ENCODE peak calls at places on chromosome 17, in six cellular contexts. Z is neuronal stem cell, L is H1, M is mesenchymal stem cell, B is trophoblast cell, H is IMR-90. A is an unnamed sample.

GRCh38 chr17:80853076-80853475 is 138.6 kb upstream of the CHMP6 start:
- DNase-seq in L (no peak), M (no peak), H (no peak), Z (no peak), B (no peak), A (no peak)

GRCh38 chr17:50828508-50829170 is 6.7 kb upstream of the WFIKKN2 start:
- DNase-seq in Z (no peak), H (no peak), L (no peak), M (no peak), B (no peak), A (no peak)

GRCh38 chr17:82841921-82842596 is 2.2 kb upstream of the ZNF750 start:
- DNase-seq in H (no peak), L (no peak), M (no peak), B (no peak), Z (no peak), A (no peak)

GRCh38 chr17:46964315-46965265 is 14.5 kb downstream of the RPRML start:
- DNase-seq in L (no peak), Z (peak), H (peak), B (peak), M (peak), A (peak)

GRCh38 chr17:28279411-28279810 is 39.6 kb upstream of the TMEM97 start:
- DNase-seq in H (peak), L (no peak), Z (no peak), B (peak), M (peak), A (no peak)

GRCh38 chr17:82338858-82339633 is 5.5 kb upstream of the SECTM1 start:
- DNase-seq in H (peak), Z (no peak), M (peak), B (peak), L (no peak), A (no peak)

GRCh38 chr17:82283208-82283749 is 9.8 kb upstream of the CSNK1D start:
- DNase-seq in L (no peak), M (peak), B (no peak), H (peak), Z (no peak), A (no peak)

GRCh38 chr17:4247981-4248388 is 15.8 kb downstream of the ANKFY1 start:
- DNase-seq in M (no peak), L (peak), Z (no peak), B (peak), H (no peak), A (peak)

GRCh38 chr17:18138065-18138749 is 29.7 kb downstream of the MYO15A start:
- DNase-seq in H (no peak), B (peak), M (no peak), L (no peak), Z (no peak), A (no peak)

GRCh38 chr17:33435716-33436301 is 142.7 kb upstream of the ASIC2 start:
- DNase-seq in M (peak), B (peak), Z (no peak), H (no peak), L (no peak), A (no peak)

GRCh38 chr17:27049104-27049784 is 244.7 kb upstream of the WSB1 start:
- DNase-seq in H (no peak), Z (no peak), B (no peak), M (no peak), L (no peak), A (no peak)

GRCh38 chr17:337022-337420 is 15.6 kb downstream of the RPH3AL start:
- DNase-seq in L (no peak), H (no peak), B (no peak), M (no peak), Z (no peak), A (no peak)

GRCh38 chr17:336110-337021 is 16.2 kb downstream of the RPH3AL start:
- DNase-seq in B (no peak), L (no peak), H (no peak), M (no peak), Z (no peak), A (peak)

GRCh38 chr17:337453-337852 is 15.2 kb downstream of the RPH3AL start:
- DNase-seq in M (no peak), B (no peak), Z (no peak), L (no peak), H (no peak), A (peak)

GRCh38 chr17:334974-335481 is 17.6 kb downstream of the RPH3AL start:
- DNase-seq in H (no peak), B (no peak), Z (no peak), L (no peak), M (no peak), A (peak)

GRCh38 chr17:335691-336090 is 16.9 kb downstream of the RPH3AL start:
- DNase-seq in M (no peak), L (no peak), H (no peak), B (no peak), Z (no peak), A (peak)
- H4K91ac ChIP-seq in M (no peak), L (no peak), H (no peak), B (no peak), Z (no peak), A (no peak)

GRCh38 chr17:1035546-1036170 is 38.7 kb downstream of the TIMM22 start:
- DNase-seq in H (no peak), B (no peak), Z (no peak), M (peak), L (no peak), A (no peak)
- H4K91ac ChIP-seq in H (no peak), B (no peak), Z (no peak), M (no peak), L (no peak), A (no peak)

GRCh38 chr17:14925498-14925897 is 339.6 kb downstream of the PMP22 start:
- DNase-seq in H (no peak), Z (no peak), L (no peak), B (no peak), M (no peak), A (no peak)
- H4K91ac ChIP-seq in H (peak), Z (no peak), L (no peak), B (no peak), M (no peak), A (no peak)

DNA sequence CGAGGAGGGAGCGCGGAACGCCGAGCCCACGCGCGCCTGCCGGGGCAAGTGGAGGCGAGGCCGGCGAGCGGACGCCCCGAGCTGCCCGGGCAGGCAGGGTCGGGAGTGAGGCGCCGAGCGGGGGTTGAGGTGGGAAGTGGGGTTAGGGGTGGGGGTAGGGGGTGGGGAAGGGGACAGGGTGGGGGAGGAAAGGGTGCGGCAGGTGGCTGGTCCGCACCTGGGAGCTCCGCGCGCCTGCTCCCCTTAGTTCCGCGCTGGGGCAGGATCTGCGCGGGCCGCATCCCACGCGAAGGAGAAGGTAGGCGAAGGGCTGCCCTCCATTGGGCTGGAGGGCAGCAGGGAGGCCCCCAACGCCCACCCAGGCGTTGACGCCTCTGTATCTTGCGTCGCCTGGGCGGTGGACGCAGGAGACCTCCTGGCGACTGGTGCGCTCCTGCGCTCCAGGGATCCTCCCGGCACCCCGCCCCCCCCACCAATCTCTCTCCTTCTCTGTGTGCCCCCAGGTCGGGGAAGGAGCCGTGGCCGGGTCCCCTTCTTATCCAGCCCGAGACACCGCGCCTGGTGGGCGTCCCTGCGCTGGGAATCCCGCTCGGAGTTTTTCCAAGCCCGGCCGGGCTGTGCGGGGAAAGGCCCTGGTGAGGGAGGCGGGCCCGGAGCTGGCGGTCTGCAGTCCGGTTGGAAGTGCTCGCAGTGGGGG is 51.3 kb upstream of the AMZ2 start:
- DNase-seq in L (no peak), B (peak), Z (no peak), H (no peak), M (no peak), A (peak)
- H4K91ac ChIP-seq in L (no peak), B (no peak), Z (no peak), H (no peak), M (no peak), A (no peak)

GRCh38 chr17:40072481-40073346 is 9.9 kb downstream of the THRA start:
- DNase-seq in B (no peak), Z (no peak), H (no peak), M (no peak), L (no peak), A (peak)

GRCh38 chr17:40070644-40070894 is 7.8 kb downstream of the THRA start:
- DNase-seq in L (no peak), Z (no peak), H (no peak), M (no peak), B (no peak), A (no peak)

GRCh38 chr17:40073454-40074174 is 10.8 kb downstream of the THRA start:
- DNase-seq in H (no peak), L (no peak), M (no peak), B (no peak), Z (no peak), A (no peak)

GRCh38 chr17:40070895-40071719 is 8.3 kb downstream of the THRA start:
- DNase-seq in B (peak), Z (no peak), L (no peak), M (no peak), H (no peak), A (peak)

DNA sequence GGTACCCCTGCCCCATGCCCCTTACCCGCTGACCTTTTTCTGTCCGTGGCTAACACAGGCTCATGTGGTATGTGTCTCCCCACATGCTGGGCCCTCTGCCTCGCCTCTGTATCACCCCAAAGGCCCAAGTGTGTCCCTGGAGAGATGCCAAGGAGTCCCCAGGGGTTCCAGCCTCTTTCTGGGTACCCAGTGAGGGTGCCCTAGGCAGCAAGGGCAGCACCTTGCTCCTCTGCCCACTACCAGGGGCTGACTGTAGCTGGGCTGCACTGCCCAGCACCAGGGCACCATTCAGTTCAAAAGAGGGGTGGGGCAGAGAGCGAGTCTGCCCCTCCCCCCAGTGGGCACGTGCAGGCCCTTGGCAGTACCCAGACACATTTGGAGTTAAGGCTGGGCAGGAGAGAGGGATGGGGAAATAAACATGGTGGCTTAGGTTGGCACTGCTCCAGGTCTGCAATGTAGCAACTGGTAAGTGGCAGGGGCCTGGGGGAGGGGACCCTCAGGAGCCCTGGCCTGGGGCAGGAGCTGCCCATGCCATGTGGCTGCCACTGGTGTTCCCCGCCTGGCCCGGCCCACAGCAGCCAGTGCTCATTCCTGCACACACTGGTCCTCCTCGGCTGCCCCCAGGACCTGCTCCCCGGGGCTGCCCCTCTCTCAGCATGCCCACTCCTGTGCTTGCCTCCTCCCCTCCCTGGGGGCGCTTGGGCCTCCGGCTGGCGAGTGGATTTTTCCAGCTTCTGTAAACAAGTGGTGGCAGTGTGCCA is 9.1 kb downstream of the THRA start:
- DNase-seq in B (no peak), H (no peak), M (peak), Z (no peak), L (no peak), A (peak)
- H4K91ac ChIP-seq in B (no peak), H (peak), M (peak), Z (peak), L (peak), A (no peak)

DNA sequence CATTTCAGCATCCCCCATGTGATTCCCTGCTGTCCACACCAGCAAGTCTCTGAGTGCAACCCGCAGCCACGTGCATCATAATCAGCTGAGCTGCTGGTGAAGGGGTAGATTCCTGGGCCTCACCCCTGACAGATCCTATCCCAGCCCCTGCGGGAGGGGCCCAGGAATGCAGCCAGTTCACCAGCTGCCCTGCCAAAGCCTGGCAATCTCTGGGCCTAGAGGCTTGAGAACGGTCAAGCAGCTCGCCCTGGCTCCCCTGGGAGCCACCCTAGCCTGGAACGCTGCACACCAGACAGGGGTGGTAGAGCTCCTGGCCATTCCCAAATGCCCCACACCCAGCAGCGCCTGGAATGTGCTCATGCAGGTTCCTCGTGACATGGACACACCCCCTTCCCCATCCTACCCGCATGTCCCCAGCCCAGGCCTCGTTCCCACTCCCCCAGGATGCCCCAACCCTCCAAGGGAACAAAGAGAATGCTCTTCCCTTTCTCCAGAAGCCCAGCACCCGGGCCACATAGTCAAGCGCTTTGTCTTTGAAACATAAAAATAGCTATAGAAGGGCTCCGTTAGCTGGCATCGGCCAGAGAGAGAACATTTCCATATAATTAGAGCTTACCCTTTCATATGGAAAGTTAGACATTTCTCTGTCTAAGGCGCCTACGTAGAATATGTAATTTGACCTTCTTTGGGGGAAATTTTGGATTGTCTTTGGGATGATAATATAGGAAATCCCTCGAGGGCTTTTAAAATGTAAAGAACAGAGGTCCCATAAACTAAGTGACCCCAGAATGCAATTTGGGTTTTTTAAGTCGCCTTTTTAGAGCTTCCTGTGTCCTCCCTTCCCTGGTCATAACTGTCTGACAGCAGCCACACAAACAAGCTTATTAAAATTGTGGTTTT is 3.4 kb downstream of the CEP295NL start:
- DNase-seq in M (no peak), H (no peak), B (peak), L (no peak), Z (no peak), A (peak)
- H4K91ac ChIP-seq in M (no peak), H (no peak), B (no peak), L (peak), Z (no peak), A (no peak)

GRCh38 chr17:78475211-78475610 is 96.8 kb downstream of the PGS1 start:
- DNase-seq in Z (no peak), B (no peak), M (no peak), L (no peak), H (no peak), A (no peak)
- H4K91ac ChIP-seq in Z (no peak), B (no peak), M (no peak), L (no peak), H (peak), A (no peak)

GRCh38 chr17:54157542-54157941 is 334.8 kb downstream of the KIF2B start:
- DNase-seq in B (no peak), Z (no peak), L (no peak), M (no peak), H (no peak), A (no peak)

GRCh38 chr17:54153423-54153822 is 330.7 kb downstream of the KIF2B start:
- DNase-seq in L (no peak), M (no peak), B (no peak), Z (peak), H (no peak), A (no peak)
- H4K91ac ChIP-seq in L (no peak), M (no peak), B (no peak), Z (no peak), H (no peak), A (no peak)

DNA sequence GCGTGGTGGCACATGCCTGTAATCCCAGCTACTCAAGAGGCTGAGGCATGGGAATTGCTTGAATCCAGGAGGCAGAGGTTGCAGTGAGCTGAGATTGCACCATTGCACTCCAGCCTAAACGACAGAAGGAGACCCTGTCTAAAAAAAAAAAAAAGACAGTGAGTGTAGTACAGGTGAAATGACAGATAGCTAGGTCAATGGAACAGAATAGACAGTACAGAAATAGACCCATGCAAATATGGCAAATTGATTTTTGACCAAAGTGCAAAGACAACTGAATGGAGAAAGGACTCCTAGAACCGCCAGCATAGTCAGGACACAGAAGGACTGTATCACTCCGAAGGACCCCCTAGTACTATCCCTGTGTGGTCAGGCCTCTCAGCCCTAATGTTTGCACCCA is 16.6 kb upstream of the PYY start:
- DNase-seq in M (no peak), H (no peak), B (no peak), Z (no peak), L (no peak), A (no peak)
- H4K91ac ChIP-seq in M (no peak), H (no peak), B (no peak), Z (no peak), L (no peak), A (no peak)